ENCODE peak calls at places on chromosomes 12 and 14, in four cellular contexts. H is GM06990, F is AG04450, E is A549. T is an unnamed sample.

GRCh38 chr14:88245321-88245720 is 77.7 kb downstream of the KCNK10 start:
- DNase-seq in H (no peak), F (no peak), E (no peak), T (no peak)

GRCh38 chr12:13204428-13204827 is 7.9 kb downstream of the EMP1 start:
- DNase-seq in H (no peak), F (peak; percentile 56), E (no peak), T (no peak)

GRCh38 chr14:92470215-92470614 is 43.4 kb upstream of the RIN3 start:
- DNase-seq in H (no peak), F (no peak), E (peak; percentile 50), T (no peak)

GRCh38 chr12:34303091-34303870 is 281.0 kb downstream of the ALG10 start:
- DNase-seq in H (no peak), F (no peak), E (no peak), T (no peak)

GRCh38 chr12:120238839-120239445 is 26.6 kb downstream of the PXN start:
- DNase-seq in H (no peak), F (no peak), E (no peak), T (no peak)

GRCh38 chr14:97113339-97113738 is 316.2 kb downstream of the VRK1 start:
- DNase-seq in H (no peak), F (no peak), E (peak; percentile 13), T (no peak)

GRCh38 chr12:45898094-45898493 is 92.3 kb downstream of the SCAF11 start:
- DNase-seq in H (no peak), F (no peak), E (no peak), T (no peak)

GRCh38 chr12:67428431-67428830 is 159.3 kb downstream of the CAND1 start:
- DNase-seq in H (no peak), F (no peak), E (no peak), T (no peak)

GRCh38 chr14:35261774-35262173 is 30.4 kb upstream of the PSMA6 start:
- DNase-seq in H (no peak), F (no peak), E (peak; percentile 10), T (no peak)

GRCh38 chr12:102372112-102372511 is 108.3 kb downstream of the IGF1 start:
- DNase-seq in H (no peak), F (no peak), E (no peak), T (no peak)

GRCh38 chr12:50315803-50316202 is 32.5 kb upstream of the LIMA1 start:
- DNase-seq in H (no peak), F (no peak), E (no peak), T (no peak)

GRCh38 chr12:96720363-96720705 is 186.7 kb upstream of the NEDD1 start:
- DNase-seq in H (peak; percentile 42), F (no peak), E (peak; percentile 27), T (peak; percentile 33)

GRCh38 chr14:79369359-79370332 is 841.7 kb downstream of the DIO2 start:
- DNase-seq in H (no peak), F (peak; percentile 92), E (peak; percentile 88), T (no peak)

GRCh38 chr14:99461411-99461810 is 19.2 kb downstream of the SETD3 start:
- DNase-seq in H (no peak), F (no peak), E (no peak), T (no peak)

GRCh38 chr14:105187935-105188524 is 6.9 kb upstream of the NUDT14 start:
- DNase-seq in H (no peak), F (no peak), E (peak; percentile 53), T (no peak)

GRCh38 chr14:97977711-97978261 is 1180.6 kb downstream of the VRK1 start:
- DNase-seq in H (peak; percentile 3), F (no peak), E (no peak), T (no peak)

GRCh38 chr14:73961192-73961591 is 11.1 kb downstream of the COQ6 start:
- DNase-seq in H (no peak), F (no peak), E (no peak), T (no peak)

GRCh38 chr12:153080-153746 is 60.7 kb downstream of the SLC6A12 start:
- DNase-seq in H (peak; percentile 59), F (no peak), E (peak; percentile 79), T (peak; percentile 87)

GRCh38 chr14:50501642-50502041 is 30.7 kb downstream of the MAP4K5 start:
- DNase-seq in H (no peak), F (peak; percentile 16), E (peak; percentile 19), T (no peak)

GRCh38 chr12:49945394-49946080 is 5.0 kb upstream of the AQP2 start:
- DNase-seq in H (peak; percentile 79), F (peak; percentile 21), E (peak; percentile 82), T (peak; percentile 89)

GRCh38 chr14:73758392-73759182 is 44.4 kb upstream of the PNMA1 start:
- DNase-seq in H (peak; percentile 81), F (no peak), E (peak; percentile 83), T (peak; percentile 77)

GRCh38 chr14:98167702-98168101 is 1104.3 kb downstream of the BCL11B start:
- DNase-seq in H (no peak), F (no peak), E (no peak), T (no peak)

GRCh38 chr12:18824287-18824686 is 86.4 kb downstream of the CAPZA3 start:
- DNase-seq in H (no peak), F (no peak), E (no peak), T (no peak)

GRCh38 chr12:94308612-94309011 is 151.1 kb downstream of the CEP83 start:
- DNase-seq in H (peak; percentile 13), F (no peak), E (no peak), T (no peak)

GRCh38 chr12:82176761-82177490 is 181.3 kb downstream of the CCDC59 start:
- DNase-seq in H (no peak), F (no peak), E (no peak), T (no peak)

GRCh38 chr14:56608682-56609081 is 29.1 kb downstream of the TMEM260 start:
- DNase-seq in H (no peak), F (no peak), E (peak; percentile 4), T (no peak)

GRCh38 chr12:47736877-47737676 is 11.8 kb upstream of the ENDOU start:
- DNase-seq in H (no peak), F (peak; percentile 24), E (no peak), T (no peak)

GRCh38 chr12:33514893-33515292 is 75.3 kb upstream of the SYT10 start:
- DNase-seq in H (no peak), F (no peak), E (no peak), T (no peak)

GRCh38 chr14:105568859-105569766 is 42.7 kb downstream of the TMEM121 start:
- DNase-seq in H (no peak), F (no peak), E (no peak), T (no peak)

GRCh38 chr12:111643428-111643826 is 42.3 kb downstream of the BRAP start:
- DNase-seq in H (no peak), F (peak; percentile 64), E (no peak), T (no peak)

GRCh38 chr14:69666698-69667211 is 55.4 kb downstream of the SUSD6 start:
- DNase-seq in H (no peak), F (no peak), E (peak; percentile 40), T (no peak)

DNA sequence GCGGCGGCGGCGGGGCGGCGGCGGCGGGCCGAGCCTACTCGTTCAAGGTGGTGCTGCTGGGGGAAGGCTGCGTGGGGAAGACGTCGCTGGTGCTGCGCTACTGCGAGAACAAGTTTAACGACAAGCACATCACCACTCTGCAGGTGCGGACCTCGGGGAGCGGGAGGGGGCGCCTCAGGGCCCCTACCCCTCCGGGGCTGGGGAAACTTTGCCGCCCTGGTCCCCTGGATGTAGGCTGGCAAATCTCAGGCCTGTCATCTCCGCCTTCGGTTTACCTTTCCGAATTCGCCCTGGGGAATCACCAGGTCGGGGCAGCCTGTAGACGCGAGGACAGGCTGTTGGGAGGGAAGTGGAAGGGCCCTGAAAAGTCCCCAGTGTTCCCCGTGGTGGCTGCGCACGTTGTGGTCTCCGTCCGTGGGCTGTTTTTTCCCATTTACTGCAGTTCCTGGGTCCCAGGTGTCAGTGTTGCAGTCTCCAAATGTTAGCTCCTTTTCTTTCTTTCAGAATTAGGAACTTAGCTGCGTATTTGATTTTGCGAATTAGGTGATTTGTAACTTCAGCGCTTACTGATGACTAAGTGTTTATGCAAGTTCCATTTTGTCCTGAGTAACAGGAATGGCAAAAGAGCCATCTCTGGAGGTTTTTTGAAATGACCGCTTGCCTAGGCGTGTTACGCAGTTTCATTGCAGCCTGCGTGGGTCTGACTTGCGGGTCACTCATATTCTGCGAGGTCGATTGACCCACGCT is 656 bp downstream of the RAB21 start:
- DNase-seq in H (peak; percentile 77), F (no peak), E (peak; percentile 41), T (peak; percentile 68)
- TF ChIP-seq CTCF in H (peak; percentile 11), F (no peak), E (peak; percentile 12), T (peak; percentile 12)

GRCh38 chr14:64736271-64737131 is 32.3 kb downstream of the PLEKHG3 start:
- DNase-seq in H (no peak), F (no peak), E (no peak), T (no peak)
- TF ChIP-seq CTCF in H (no peak), F (no peak), E (no peak), T (no peak)

GRCh38 chr14:21711360-21711961 is 37.8 kb upstream of the OR4E1 start:
- DNase-seq in H (no peak), F (no peak), E (peak; percentile 62), T (peak; percentile 42)
- TF ChIP-seq CTCF in H (peak; percentile 81), F (peak; percentile 76), E (peak; percentile 66), T (peak; percentile 75)

GRCh38 chr12:108382437-108382801 is 43.3 kb upstream of the CMKLR1 start:
- DNase-seq in H (no peak), F (no peak), E (no peak), T (no peak)
- TF ChIP-seq CTCF in H (no peak), F (no peak), E (no peak), T (peak; percentile 25)

DNA sequence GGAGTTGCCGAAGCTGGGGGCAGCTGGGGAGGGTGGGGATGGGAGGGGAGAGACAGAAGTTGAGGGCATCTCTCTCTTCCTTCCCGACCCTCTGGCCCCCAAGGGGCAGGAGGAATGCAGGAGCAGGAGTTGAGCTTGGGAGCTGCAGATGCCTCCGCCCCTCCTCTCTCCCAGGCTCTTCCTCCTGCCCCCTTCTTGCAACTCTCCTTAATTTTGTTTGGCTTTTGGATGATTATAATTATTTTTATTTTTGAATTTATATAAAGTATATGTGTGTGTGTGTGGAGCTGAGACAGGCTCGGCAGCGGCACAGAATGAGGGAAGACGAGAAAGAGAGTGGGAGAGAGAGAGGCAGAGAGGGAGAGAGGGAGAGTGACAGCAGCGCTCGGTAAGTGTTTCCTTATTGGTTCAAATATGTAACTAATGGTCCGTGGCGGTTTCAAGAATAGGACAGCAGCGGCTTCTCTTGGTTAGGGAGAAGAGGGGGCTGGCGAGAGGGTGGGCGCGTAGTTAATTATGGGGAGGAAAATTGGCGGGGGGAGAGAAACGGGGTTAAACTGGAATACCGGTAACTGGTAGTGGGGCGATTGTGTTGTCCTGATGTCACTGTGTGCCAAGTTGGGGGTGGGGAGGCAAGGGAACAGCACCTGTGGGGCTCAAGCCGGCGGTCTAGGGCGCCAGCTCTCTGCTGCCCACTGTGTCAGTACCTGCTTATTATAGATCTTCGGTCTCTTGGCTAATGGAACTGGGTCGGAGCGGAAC is 8.4 kb downstream of the HOXC8 start:
- DNase-seq in H (no peak), F (no peak), E (peak; percentile 80), T (no peak)
- TF ChIP-seq CTCF in H (no peak), F (no peak), E (no peak), T (no peak)

T was measured in GM13977.